ENCODE peak calls at places on chromosome 7, in five cellular contexts. Y is Calu3; B is type B pancreatic cell; G is PC-3; H is stimulated activated CD4-positive, alpha-beta T cell treated with anti-CD3 and anti-CD28 coated beads, Interleukin-1b, Interleukin-23, amount 100 ng/mL, for 24 hours. L is an unnamed sample.

GRCh38 chr7:69564454-69565417 is 33.5 kb upstream of the AUTS2 start:
- DNase-seq in Y (no peak), B (no peak), G (no peak), H (no peak), L (no peak)

GRCh38 chr7:7051221-7051877 is 131.0 kb upstream of the C1GALT1 start:
- DNase-seq in Y (no peak), B (no peak), G (no peak), H (no peak), L (no peak)

GRCh38 chr7:116209561-116210070 is 723 bp upstream of the TES start:
- DNase-seq in Y (no peak), B (no peak), G (no peak), H (no peak), L (no peak)

GRCh38 chr7:156383526-156383925 is 257.0 kb upstream of the RNF32 start:
- DNase-seq in Y (no peak), B (no peak), G (no peak), H (no peak), L (no peak)

GRCh38 chr7:108000875-108001758 is 1.8 kb downstream of the LAMB1 start:
- DNase-seq in Y (no peak), B (no peak), G (peak), H (no peak), L (peak)

GRCh38 chr7:14403587-14403986 is 414.1 kb upstream of the ETV1 start:
- DNase-seq in Y (no peak), B (no peak), G (no peak), H (no peak), L (no peak)

GRCh38 chr7:151389768-151390593 is 19.9 kb downstream of the WDR86 start:
- DNase-seq in Y (no peak), B (no peak), G (no peak), H (no peak), L (no peak)

GRCh38 chr7:131147604-131148003 is 180.1 kb upstream of the MKLN1 start:
- DNase-seq in Y (no peak), B (no peak), G (no peak), H (no peak), L (no peak)

GRCh38 chr7:151016942-151017341 is 7.4 kb downstream of the ATG9B start:
- DNase-seq in Y (no peak), B (no peak), G (no peak), H (no peak), L (no peak)

GRCh38 chr7:44293561-44294324 is 31.7 kb downstream of the CAMK2B start:
- DNase-seq in Y (no peak), B (no peak), G (no peak), H (no peak), L (no peak)

GRCh38 chr7:123177442-123177841 is 22.3 kb downstream of the SLC13A1 start:
- DNase-seq in Y (no peak), B (no peak), G (no peak), H (no peak), L (no peak)

GRCh38 chr7:108824840-108825540 is 255.3 kb downstream of the DNAJB9 start:
- DNase-seq in Y (no peak), B (no peak), G (peak), H (no peak), L (no peak)

GRCh38 chr7:133846203-133846945 is 280.8 kb upstream of the LRGUK start:
- DNase-seq in Y (no peak), B (no peak), G (peak), H (no peak), L (no peak)

GRCh38 chr7:108570146-108570755 is 577 bp downstream of the DNAJB9 start:
- DNase-seq in Y (peak), B (no peak), G (peak), H (peak), L (peak)

GRCh38 chr7:15915694-15916093 is 229.2 kb upstream of the MEOX2 start:
- DNase-seq in Y (no peak), B (no peak), G (no peak), H (no peak), L (no peak)

GRCh38 chr7:34756025-34756437 is 98.0 kb downstream of the NPSR1 start:
- DNase-seq in Y (peak), B (no peak), G (no peak), H (no peak), L (no peak)

GRCh38 chr7:7862393-7862792 is 106.2 kb upstream of the GLCCI1 start:
- DNase-seq in Y (no peak), B (no peak), G (peak), H (no peak), L (no peak)

GRCh38 chr7:41047789-41048191 is 655.1 kb downstream of the INHBA start:
- DNase-seq in Y (peak), B (no peak), G (peak), H (no peak), L (no peak)

GRCh38 chr7:137923380-137923779 is 76.6 kb upstream of the DGKI start:
- DNase-seq in Y (no peak), B (no peak), G (peak), H (no peak), L (no peak)

GRCh38 chr7:73810991-73811360 is 19.8 kb upstream of the CLDN4 start:
- DNase-seq in Y (no peak), B (no peak), G (no peak), H (no peak), L (no peak)

GRCh38 chr7:34156336-34156735 is 251.0 kb downstream of the BMPER start:
- DNase-seq in Y (no peak), B (no peak), G (no peak), H (no peak), L (no peak)

L was measured in HuH-7.